ENCODE peak calls at places on chromosome 16, in six cellular contexts. One of them, this sample, is unnamed.

GRCh38 chr16:68640972-68641371 is 4.1 kb upstream of the CDH3 start:
- DNase-seq in fibroblast of lung: peak; percentile 80
- DNase-seq in bronchial epithelial cell: peak; percentile 88
- DNase-seq in natural killer cell: no peak
- DNase-seq in choroid plexus epithelial cell: peak; percentile 48
- DNase-seq in RWPE1: peak; percentile 45
- DNase-seq in this sample: peak; percentile 63

GRCh38 chr16:84504420-84505248 is at the start of gene MEAK7:
- DNase-seq in fibroblast of lung: peak; percentile 98
- DNase-seq in bronchial epithelial cell: peak; percentile 90
- DNase-seq in natural killer cell: peak; percentile 96
- DNase-seq in choroid plexus epithelial cell: peak; percentile 99
- DNase-seq in RWPE1: peak; percentile 99
- DNase-seq in this sample: peak; percentile 99

GRCh38 chr16:278863-279366 is 1.5 kb upstream of the ARHGDIG start:
- DNase-seq in fibroblast of lung: peak; percentile 51
- DNase-seq in bronchial epithelial cell: peak; percentile 79
- DNase-seq in natural killer cell: no peak
- DNase-seq in choroid plexus epithelial cell: peak; percentile 69
- DNase-seq in RWPE1: peak; percentile 61
- DNase-seq in this sample: peak; percentile 22

GRCh38 chr16:68235882-68236803 is at the start of gene ESRP2:
- DNase-seq in fibroblast of lung: no peak
- DNase-seq in bronchial epithelial cell: peak; percentile 83
- DNase-seq in natural killer cell: no peak
- DNase-seq in choroid plexus epithelial cell: no peak
- DNase-seq in RWPE1: peak; percentile 88
- DNase-seq in this sample: no peak

GRCh38 chr16:77435240-77435819 is 496 bp upstream of the ADAMTS18 start:
- DNase-seq in fibroblast of lung: no peak
- DNase-seq in bronchial epithelial cell: no peak
- DNase-seq in natural killer cell: no peak
- DNase-seq in choroid plexus epithelial cell: no peak
- DNase-seq in RWPE1: no peak
- DNase-seq in this sample: no peak

GRCh38 chr16:78742501-78743283 is 643.2 kb downstream of the WWOX start:
- DNase-seq in fibroblast of lung: peak; percentile 10
- DNase-seq in bronchial epithelial cell: no peak
- DNase-seq in natural killer cell: peak; percentile 55
- DNase-seq in choroid plexus epithelial cell: no peak
- DNase-seq in RWPE1: no peak
- DNase-seq in this sample: no peak

GRCh38 chr16:51392651-51393187 is 241.6 kb upstream of the SALL1 start:
- DNase-seq in fibroblast of lung: peak; percentile 86
- DNase-seq in bronchial epithelial cell: peak; percentile 7
- DNase-seq in natural killer cell: no peak
- DNase-seq in choroid plexus epithelial cell: peak; percentile 74
- DNase-seq in RWPE1: no peak
- DNase-seq in this sample: peak; percentile 86

GRCh38 chr16:23959801-23960072 is 124.0 kb downstream of the PRKCB start:
- DNase-seq in fibroblast of lung: no peak
- DNase-seq in bronchial epithelial cell: no peak
- DNase-seq in natural killer cell: no peak
- DNase-seq in choroid plexus epithelial cell: no peak
- DNase-seq in RWPE1: no peak
- DNase-seq in this sample: no peak

GRCh38 chr16:28058839-28059589 is 4.5 kb downstream of the GSG1L start:
- DNase-seq in fibroblast of lung: no peak
- DNase-seq in bronchial epithelial cell: no peak
- DNase-seq in natural killer cell: no peak
- DNase-seq in choroid plexus epithelial cell: no peak
- DNase-seq in RWPE1: no peak
- DNase-seq in this sample: no peak

GRCh38 chr16:78669994-78670393 is 570.5 kb downstream of the WWOX start:
- DNase-seq in fibroblast of lung: peak; percentile 79
- DNase-seq in bronchial epithelial cell: no peak
- DNase-seq in natural killer cell: no peak
- DNase-seq in choroid plexus epithelial cell: no peak
- DNase-seq in RWPE1: no peak
- DNase-seq in this sample: no peak

GRCh38 chr16:2152695-2153506 is 2.7 kb upstream of the TRAF7 start:
- DNase-seq in fibroblast of lung: peak; percentile 26
- DNase-seq in bronchial epithelial cell: no peak
- DNase-seq in natural killer cell: no peak
- DNase-seq in choroid plexus epithelial cell: no peak
- DNase-seq in RWPE1: no peak
- DNase-seq in this sample: no peak

GRCh38 chr16:1932050-1933028 is 10.7 kb downstream of the MSRB1 start:
- DNase-seq in fibroblast of lung: peak; percentile 23
- DNase-seq in bronchial epithelial cell: peak; percentile 30
- DNase-seq in natural killer cell: no peak
- DNase-seq in choroid plexus epithelial cell: peak; percentile 30
- DNase-seq in RWPE1: no peak
- DNase-seq in this sample: peak; percentile 9

DNA sequence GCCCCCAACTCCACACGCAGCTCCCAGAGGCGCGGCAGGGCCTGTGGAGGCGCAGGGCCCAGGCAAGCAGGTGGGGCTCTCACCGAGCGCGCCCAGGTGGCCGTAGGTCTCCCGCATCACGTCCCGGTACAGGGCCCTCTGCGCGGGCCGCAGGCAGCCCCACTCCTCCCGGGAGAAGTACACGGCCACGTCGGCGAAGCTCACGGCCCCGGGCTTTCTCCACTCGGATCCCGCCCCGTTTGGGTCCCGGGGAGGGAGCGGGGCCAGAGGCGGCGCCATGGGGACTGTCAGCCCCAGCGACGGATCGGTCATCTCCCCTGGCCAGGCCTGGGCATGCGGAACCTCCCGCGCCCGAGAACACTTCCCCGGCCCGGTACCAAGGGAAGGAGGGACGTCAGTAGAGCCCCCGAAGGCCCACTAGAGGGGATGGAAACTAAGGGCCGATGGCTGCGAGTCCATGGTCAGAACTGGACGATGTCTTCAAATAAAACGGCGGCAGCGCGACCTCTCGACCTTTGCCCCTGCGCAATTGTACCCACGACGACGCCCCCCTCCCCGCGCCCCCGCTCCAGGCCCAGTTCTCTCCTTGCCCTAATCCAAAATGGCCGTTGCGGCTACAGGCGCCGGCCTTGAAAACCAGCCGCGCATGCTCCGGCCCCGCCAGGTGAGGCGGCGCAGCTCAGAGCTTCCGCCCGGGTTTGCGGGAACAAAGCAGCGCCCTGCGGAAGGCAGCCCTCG is at the start of gene ZNF747:
- DNase-seq in fibroblast of lung: peak; percentile 80
- DNase-seq in bronchial epithelial cell: peak; percentile 68
- DNase-seq in natural killer cell: peak; percentile 86
- DNase-seq in choroid plexus epithelial cell: peak; percentile 85
- DNase-seq in RWPE1: peak; percentile 83
- DNase-seq in this sample: peak; percentile 62
- TF ChIP-seq CTCF in fibroblast of lung: no peak
- TF ChIP-seq CTCF in bronchial epithelial cell: no peak
- TF ChIP-seq CTCF in natural killer cell: no peak
- TF ChIP-seq CTCF in choroid plexus epithelial cell: no peak
- TF ChIP-seq CTCF in RWPE1: no peak
- TF ChIP-seq CTCF in this sample: no peak

DNA sequence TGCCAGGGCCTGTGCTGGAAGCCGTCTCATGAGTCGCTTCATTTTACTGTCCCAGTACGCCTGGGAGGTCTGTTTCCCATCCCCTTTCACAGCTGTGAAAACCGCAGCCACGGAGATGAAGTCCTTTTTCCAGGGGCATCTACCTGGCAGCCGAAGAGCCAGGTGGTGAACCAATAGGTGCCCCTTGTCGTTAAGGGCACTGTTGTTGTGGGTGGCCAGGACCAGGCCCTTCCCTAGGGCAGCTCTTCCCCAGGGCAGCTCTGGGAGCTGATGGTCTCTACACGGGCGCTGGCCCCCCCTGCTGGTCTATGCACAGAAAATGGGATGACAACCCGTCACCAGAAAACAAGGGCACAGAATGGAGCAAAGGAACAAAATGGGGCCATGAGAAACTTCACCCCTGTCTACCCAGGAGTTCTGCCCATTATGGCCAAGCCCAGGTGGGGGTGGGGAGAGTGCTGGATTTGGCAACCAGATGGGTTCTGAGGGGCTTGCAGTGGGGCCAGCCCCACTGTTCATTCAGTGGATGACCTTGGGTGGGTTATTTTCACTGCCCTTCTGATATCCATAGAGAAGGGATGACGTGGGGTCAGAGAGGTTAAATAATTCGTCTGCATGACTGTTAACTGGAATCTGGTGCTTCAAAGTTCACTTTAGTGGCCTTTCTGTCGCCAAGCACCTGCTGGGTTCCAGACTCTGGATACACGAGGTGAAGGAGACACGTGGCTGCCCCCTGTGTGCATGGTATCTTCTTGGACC is 11.5 kb downstream of the RMI2 start:
- DNase-seq in fibroblast of lung: peak; percentile 43
- DNase-seq in bronchial epithelial cell: no peak
- DNase-seq in natural killer cell: peak; percentile 41
- DNase-seq in choroid plexus epithelial cell: peak; percentile 70
- DNase-seq in RWPE1: no peak
- DNase-seq in this sample: peak; percentile 36
- TF ChIP-seq CTCF in fibroblast of lung: peak; percentile 63
- TF ChIP-seq CTCF in bronchial epithelial cell: peak; percentile 56
- TF ChIP-seq CTCF in natural killer cell: peak; percentile 45
- TF ChIP-seq CTCF in choroid plexus epithelial cell: peak; percentile 88
- TF ChIP-seq CTCF in RWPE1: no peak
- TF ChIP-seq CTCF in this sample: peak; percentile 81

DNA sequence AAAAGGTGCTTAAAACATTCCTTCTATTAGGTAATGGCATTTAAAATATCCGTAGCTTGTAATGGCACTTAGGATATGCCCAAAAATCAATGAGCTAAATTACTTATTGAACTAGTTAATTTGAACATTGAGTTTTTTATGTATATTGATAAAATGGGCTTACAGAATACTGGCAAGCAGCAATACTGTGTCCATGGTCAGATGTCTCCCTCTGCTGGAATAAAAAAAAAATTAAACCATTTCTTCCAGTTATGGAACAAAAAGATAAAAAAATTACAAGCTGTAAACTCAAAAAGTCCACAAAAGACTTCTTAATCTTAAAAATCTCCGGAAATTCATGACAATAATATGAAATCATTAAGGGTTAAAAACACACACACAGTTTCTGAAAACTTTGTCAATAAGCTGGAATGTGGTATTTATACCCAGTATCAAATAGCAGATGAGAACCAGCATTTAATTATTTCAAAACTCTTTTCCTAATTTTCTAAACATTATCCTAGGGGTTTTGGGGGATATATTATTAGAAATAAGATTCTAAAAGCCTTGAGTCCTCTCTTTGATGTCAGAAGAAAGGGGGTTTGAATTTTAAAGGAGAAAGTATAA is 21.5 kb upstream of the PSMD7 start:
- DNase-seq in fibroblast of lung: peak; percentile 11
- DNase-seq in bronchial epithelial cell: peak; percentile 45
- DNase-seq in natural killer cell: no peak
- DNase-seq in choroid plexus epithelial cell: peak; percentile 58
- DNase-seq in RWPE1: peak; percentile 40
- DNase-seq in this sample: peak; percentile 1
- TF ChIP-seq CTCF in fibroblast of lung: peak; percentile 41
- TF ChIP-seq CTCF in bronchial epithelial cell: peak; percentile 38
- TF ChIP-seq CTCF in natural killer cell: no peak
- TF ChIP-seq CTCF in choroid plexus epithelial cell: peak; percentile 62
- TF ChIP-seq CTCF in RWPE1: peak; percentile 69
- TF ChIP-seq CTCF in this sample: peak; percentile 80

DNA sequence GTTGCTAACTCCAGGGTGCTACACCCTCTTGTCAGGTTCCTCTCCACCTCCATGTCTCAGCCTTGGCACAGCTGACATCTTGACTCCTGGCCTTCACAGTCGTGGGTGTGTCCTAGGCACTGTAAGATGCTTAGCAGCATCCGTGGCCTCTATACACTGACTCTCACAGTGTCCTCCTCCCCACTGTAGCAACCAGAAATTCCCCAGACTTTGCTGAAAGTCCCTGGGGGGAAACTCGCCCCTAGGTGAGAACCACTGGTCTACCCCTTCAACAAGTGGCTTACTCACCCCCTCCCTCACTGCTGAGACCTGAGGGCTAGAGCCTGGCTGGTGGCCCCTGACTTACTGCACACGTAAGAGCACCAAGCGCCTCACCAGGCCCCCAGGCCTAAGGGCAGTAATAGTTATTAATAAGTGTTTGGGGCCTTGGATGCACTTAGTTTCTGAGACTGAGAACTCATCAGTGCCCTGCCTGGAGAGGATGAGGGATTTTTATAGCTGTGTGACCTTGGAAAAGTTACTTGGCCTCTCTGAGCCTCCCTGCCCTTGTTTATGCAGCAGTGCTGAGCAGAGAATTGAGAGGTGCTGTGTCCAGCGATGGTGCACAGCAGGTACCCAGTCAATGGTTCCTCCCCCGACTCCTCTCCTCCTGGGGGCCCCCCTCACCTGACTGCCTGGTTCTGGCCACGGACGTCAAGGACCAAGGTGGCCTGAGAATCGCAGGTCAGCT is 67.1 kb downstream of the RMI2 start:
- DNase-seq in fibroblast of lung: no peak
- DNase-seq in bronchial epithelial cell: no peak
- DNase-seq in natural killer cell: no peak
- DNase-seq in choroid plexus epithelial cell: no peak
- DNase-seq in RWPE1: no peak
- DNase-seq in this sample: no peak
- TF ChIP-seq CTCF in fibroblast of lung: no peak
- TF ChIP-seq CTCF in bronchial epithelial cell: no peak
- TF ChIP-seq CTCF in natural killer cell: no peak
- TF ChIP-seq CTCF in choroid plexus epithelial cell: no peak
- TF ChIP-seq CTCF in RWPE1: no peak
- TF ChIP-seq CTCF in this sample: no peak

This sample was measured in HFFc6.